ENCODE peak calls at places on chromosomes 3 and 15, in four cellular contexts. D is dermis blood vessel endothelial cell, K is T-helper 1 cell, N is ecto neural progenitor cell. B is an unnamed sample.

GRCh38 chr15:32718082-32718821 is 448 bp downstream of the GREM1 start:
- DNase-seq in K (no peak), D (peak), N (peak), B (no peak)

GRCh38 chr15:95760508-95760907 is 570.0 kb upstream of the NR2F2 start:
- DNase-seq in K (no peak), N (peak), D (peak), B (no peak)

GRCh38 chr15:57061696-57062095 is 143.3 kb downstream of the TCF12 start:
- DNase-seq in K (no peak), N (no peak), D (no peak), B (no peak)

GRCh38 chr3:170953229-170953628 is 44.8 kb upstream of the EIF5A2 start:
- DNase-seq in D (no peak), K (no peak), N (peak), B (no peak)

GRCh38 chr15:95469601-95470000 is 860.9 kb upstream of the NR2F2 start:
- DNase-seq in D (no peak), K (no peak), N (no peak), B (no peak)

GRCh38 chr15:93170320-93170719 is 81.3 kb upstream of the RGMA start:
- DNase-seq in D (no peak), K (no peak), N (no peak), B (no peak)

GRCh38 chr3:146594843-146595482 is 10.2 kb downstream of the PLSCR5 start:
- DNase-seq in K (no peak), N (no peak), D (peak), B (peak)

GRCh38 chr15:63156086-63156707 is 1.1 kb downstream of the RPS27L start:
- DNase-seq in N (no peak), D (peak), K (no peak), B (no peak)

GRCh38 chr15:93617443-93617842 is 528.4 kb upstream of the RGMA start:
- DNase-seq in D (no peak), K (no peak), N (no peak), B (no peak)

GRCh38 chr15:71079208-71080044 is 35.8 kb upstream of the THSD4 start:
- DNase-seq in N (no peak), D (no peak), K (no peak), B (no peak)